ENCODE peak calls at places on chromosomes 11 and 22, in seven cellular contexts. D, Z, U, C, G, O and F are unnamed samples. For H3K4me1, the result is how much of the 10 kb centered on the place peaks cover.

GRCh38 chr11:67272327-67273259 is 6.3 kb downstream of the GRK2 start:
- DNase-seq in D (no peak), Z (no peak), U (peak), C (no peak), G (peak), O (peak), F (peak)

GRCh38 chr11:35798983-35799382 is 136.4 kb downstream of the TRIM44 start:
- DNase-seq in D (no peak), Z (no peak), U (no peak), C (no peak), G (no peak), O (no peak), F (no peak)

GRCh38 chr22:23183107-23183698 is 2.9 kb downstream of the BCR start:
- DNase-seq in D (peak), Z (peak), U (no peak), C (peak), G (peak), O (peak), F (peak)

GRCh38 chr11:11985954-11986949 is 22.2 kb downstream of the DKK3 start:
- DNase-seq in D (no peak), Z (no peak), U (no peak), C (peak), G (no peak), O (no peak), F (peak)

GRCh38 chr11:45593992-45594391 is 71.4 kb downstream of the CHST1 start:
- DNase-seq in D (peak), Z (no peak), U (no peak), C (no peak), G (no peak), O (no peak), F (no peak)

GRCh38 chr22:38442967-38443674 is 11.9 kb downstream of the KCNJ4 start:
- DNase-seq in D (no peak), Z (no peak), U (no peak), C (no peak), G (no peak), O (no peak), F (no peak)

GRCh38 chr11:130448416-130449068 is at the start of gene ADAMTS15:
- DNase-seq in D (no peak), Z (peak), U (peak), C (peak), G (peak), O (peak), F (peak)

GRCh38 chr11:120331301-120331966 is 4.8 kb upstream of the ARHGEF12 start:
- DNase-seq in D (no peak), Z (no peak), U (no peak), C (peak), G (no peak), O (no peak), F (no peak)

GRCh38 chr22:28899199-28899853 is 16.0 kb downstream of the ZNRF3 start:
- DNase-seq in D (no peak), Z (no peak), U (no peak), C (no peak), G (no peak), O (no peak), F (no peak)

GRCh38 chr11:79423736-79424135 is 17.1 kb downstream of the TENM4 start:
- DNase-seq in D (no peak), Z (no peak), U (no peak), C (no peak), G (no peak), O (no peak), F (no peak)

GRCh38 chr11:34242037-34242625 is 115.7 kb downstream of the ABTB2 start:
- DNase-seq in D (peak), Z (no peak), U (no peak), C (no peak), G (no peak), O (peak), F (no peak)

GRCh38 chr22:33519140-33519973 is 400.9 kb downstream of the LARGE1 start:
- DNase-seq in D (peak), Z (peak), U (peak), C (peak), G (peak), O (no peak), F (no peak)

GRCh38 chr11:14881794-14882193 is 10.2 kb downstream of the CYP2R1 start:
- DNase-seq in D (no peak), Z (no peak), U (no peak), C (no peak), G (no peak), O (no peak), F (no peak)

GRCh38 chr11:94728541-94728940 is 39.6 kb upstream of the AMOTL1 start:
- DNase-seq in D (no peak), Z (no peak), U (no peak), C (no peak), G (no peak), O (no peak), F (no peak)

GRCh38 chr11:94132152-94132558 is 3.5 kb downstream of the PANX1 start:
- DNase-seq in D (peak), Z (no peak), U (peak), C (no peak), G (peak), O (no peak), F (peak)

GRCh38 chr11:65058419-65059054 is at the start of gene NAALADL1:
- DNase-seq in D (no peak), Z (no peak), U (no peak), C (no peak), G (peak), O (no peak), F (no peak)

GRCh38 chr11:747176-748006 is at the start of gene TALDO1:
- DNase-seq in D (peak), Z (peak), U (peak), C (peak), G (peak), O (peak), F (peak)

GRCh38 chr22:35517769-35518530 is 22.7 kb upstream of the RASD2 start:
- DNase-seq in D (no peak), Z (no peak), U (no peak), C (no peak), G (peak), O (no peak), F (no peak)

GRCh38 chr11:119319702-119320592 is 3.0 kb upstream of the MCAM start:
- DNase-seq in D (peak), Z (no peak), U (peak), C (no peak), G (no peak), O (no peak), F (peak)

GRCh38 chr11:118359295-118359958 is at the start of gene UBE4A:
- DNase-seq in D (peak), Z (peak), U (peak), C (peak), G (peak), O (peak), F (peak)

GRCh38 chr11:18368236-18368635 is 26.1 kb upstream of the LDHA start:
- DNase-seq in D (no peak), Z (no peak), U (no peak), C (no peak), G (no peak), O (no peak), F (no peak)

GRCh38 chr11:94271885-94272372 is 32.5 kb upstream of the IZUMO1R start:
- DNase-seq in D (no peak), Z (no peak), U (no peak), C (no peak), G (no peak), O (no peak), F (no peak)

GRCh38 chr22:39661842-39662676 is 91.5 kb downstream of the CACNA1I start:
- DNase-seq in D (peak), Z (no peak), U (no peak), C (no peak), G (peak), O (peak), F (no peak)

GRCh38 chr22:50338860-50339462 is 4.2 kb upstream of the PPP6R2 start:
- DNase-seq in D (no peak), Z (no peak), U (no peak), C (no peak), G (no peak), O (no peak), F (no peak)

GRCh38 chr11:93842461-93842860 is 8.0 kb downstream of the VSTM5 start:
- DNase-seq in D (peak), Z (no peak), U (no peak), C (peak), G (peak), O (no peak), F (no peak)

GRCh38 chr22:49577168-49578060 is 250.3 kb downstream of the BRD1 start:
- DNase-seq in D (no peak), Z (no peak), U (no peak), C (no peak), G (peak), O (no peak), F (peak)

GRCh38 chr11:118791961-118792578 is 1.1 kb upstream of the DDX6 start:
- DNase-seq in D (peak), Z (peak), U (no peak), C (peak), G (peak), O (peak), F (peak)

GRCh38 chr22:42473484-42474193 is 41.4 kb upstream of the NFAM1 start:
- DNase-seq in D (peak), Z (peak), U (no peak), C (peak), G (no peak), O (no peak), F (no peak)

GRCh38 chr22:21921184-21921721 is 31.4 kb downstream of the PPM1F start:
- DNase-seq in D (no peak), Z (no peak), U (no peak), C (no peak), G (no peak), O (no peak), F (no peak)

GRCh38 chr22:21919526-21920307 is 32.9 kb downstream of the PPM1F start:
- DNase-seq in D (no peak), Z (no peak), U (no peak), C (no peak), G (no peak), O (no peak), F (no peak)

GRCh38 chr22:21921729-21922128 is 30.9 kb downstream of the PPM1F start:
- DNase-seq in D (no peak), Z (no peak), U (no peak), C (peak), G (no peak), O (no peak), F (no peak)

GRCh38 chr22:21918466-21919185 is 34.0 kb downstream of the PPM1F start:
- DNase-seq in D (no peak), Z (no peak), U (no peak), C (no peak), G (no peak), O (no peak), F (no peak)

DNA sequence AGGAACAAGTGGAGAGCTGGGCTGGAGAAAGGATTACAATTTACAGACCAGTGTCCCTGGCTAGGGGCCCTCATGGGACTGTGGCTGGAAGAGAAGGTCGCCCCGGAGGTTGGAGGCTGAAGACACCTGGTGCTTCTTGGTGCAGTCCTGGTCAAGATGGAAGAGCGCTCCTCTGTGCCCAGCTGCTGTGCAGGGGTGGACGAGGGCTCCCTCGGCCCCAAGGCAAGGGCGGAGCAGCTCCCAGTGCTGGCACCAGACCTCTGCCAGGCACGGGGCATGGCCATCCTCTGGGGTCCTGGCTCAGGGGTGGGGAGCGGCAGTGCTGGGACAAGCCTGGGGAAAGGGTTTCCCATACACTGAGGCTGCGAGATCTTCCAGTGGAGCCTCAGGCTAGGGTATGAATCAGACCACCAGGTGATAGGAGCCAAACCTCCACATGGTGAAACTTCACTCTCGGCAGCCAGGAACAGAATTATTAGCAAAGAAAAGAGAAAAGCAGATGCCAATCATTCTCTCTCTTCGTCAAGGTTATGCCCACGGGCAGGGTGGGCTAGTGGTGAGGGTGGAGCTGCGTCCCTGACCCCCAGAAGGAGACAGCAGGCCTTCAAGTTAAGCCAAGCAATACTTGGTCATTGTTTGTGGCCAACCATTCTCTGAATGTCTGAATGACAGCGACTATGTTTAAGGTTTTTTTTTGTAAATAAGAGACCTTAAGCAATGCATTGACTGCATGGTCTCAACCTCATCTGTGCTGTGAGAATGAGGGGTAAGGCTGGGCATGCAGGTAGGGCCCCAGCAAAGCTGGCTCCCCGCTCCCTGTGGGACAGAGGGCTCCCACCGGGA is 32.1 kb downstream of the PPM1F start:
- DNase-seq in D (no peak), Z (no peak), U (no peak), C (no peak), G (no peak), O (no peak), F (no peak)
- H3K4me1 ChIP-seq in D (under half), Z (under half), U (under half), C (under half), G (under half), O (under half), F (under half)

GRCh38 chr11:7606496-7606895 is 66.8 kb downstream of the CYB5R2 start:
- DNase-seq in D (no peak), Z (no peak), U (no peak), C (no peak), G (no peak), O (no peak), F (no peak)
- H3K27ac ChIP-seq in D (no peak), Z (no peak), U (no peak), C (no peak), G (peak), O (peak), F (no peak)

GRCh38 chr11:128688896-128689546 is 4.9 kb upstream of the FLI1 start:
- DNase-seq in D (no peak), Z (no peak), U (no peak), C (no peak), G (no peak), O (no peak), F (no peak)

GRCh38 chr11:128690746-128691091 is 3.2 kb upstream of the FLI1 start:
- DNase-seq in D (no peak), Z (no peak), U (no peak), C (no peak), G (no peak), O (no peak), F (no peak)

GRCh38 chr11:128689946-128690745 is 3.7 kb upstream of the FLI1 start:
- DNase-seq in D (no peak), Z (no peak), U (no peak), C (no peak), G (no peak), O (peak), F (no peak)

GRCh38 chr11:128688031-128688713 is 5.7 kb upstream of the FLI1 start:
- DNase-seq in D (no peak), Z (no peak), U (no peak), C (no peak), G (no peak), O (no peak), F (no peak)

DNA sequence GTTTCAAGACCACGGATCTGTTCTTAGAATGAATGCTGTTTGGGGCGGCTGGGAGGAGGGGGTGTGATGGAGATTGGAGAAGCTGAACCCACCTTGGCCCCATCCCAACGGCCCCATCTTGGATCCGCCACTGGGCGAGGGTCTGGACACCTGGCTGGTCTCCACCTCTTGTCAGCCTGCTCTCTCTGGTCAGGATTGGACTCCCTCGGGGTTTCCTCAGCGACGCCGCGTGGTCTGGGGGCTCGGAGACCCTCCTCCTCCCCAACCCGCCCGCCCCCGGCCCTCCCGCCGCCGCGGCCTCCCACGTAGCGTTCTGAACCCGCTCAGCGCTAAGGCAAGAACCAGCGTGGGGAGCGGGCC is 4.3 kb upstream of the FLI1 start:
- DNase-seq in D (no peak), Z (no peak), U (no peak), C (no peak), G (no peak), O (no peak), F (no peak)
- H3K4me1 ChIP-seq in D (under half), Z (under half), U (under half), C (under half), G (under half), O (half or more), F (under half)

GRCh38 chr11:77039491-77040400 is 5.5 kb downstream of the B3GNT6 start:
- DNase-seq in D (no peak), Z (peak), U (no peak), C (peak), G (peak), O (peak), F (no peak)

GRCh38 chr11:77044356-77044755 is 10.2 kb downstream of the B3GNT6 start:
- DNase-seq in D (no peak), Z (no peak), U (no peak), C (no peak), G (no peak), O (no peak), F (no peak)

GRCh38 chr11:77040889-77041288 is 6.7 kb downstream of the B3GNT6 start:
- DNase-seq in D (no peak), Z (no peak), U (no peak), C (no peak), G (no peak), O (no peak), F (no peak)

GRCh38 chr11:77040401-77040777 is 6.2 kb downstream of the B3GNT6 start:
- DNase-seq in D (no peak), Z (no peak), U (no peak), C (no peak), G (no peak), O (no peak), F (no peak)

DNA sequence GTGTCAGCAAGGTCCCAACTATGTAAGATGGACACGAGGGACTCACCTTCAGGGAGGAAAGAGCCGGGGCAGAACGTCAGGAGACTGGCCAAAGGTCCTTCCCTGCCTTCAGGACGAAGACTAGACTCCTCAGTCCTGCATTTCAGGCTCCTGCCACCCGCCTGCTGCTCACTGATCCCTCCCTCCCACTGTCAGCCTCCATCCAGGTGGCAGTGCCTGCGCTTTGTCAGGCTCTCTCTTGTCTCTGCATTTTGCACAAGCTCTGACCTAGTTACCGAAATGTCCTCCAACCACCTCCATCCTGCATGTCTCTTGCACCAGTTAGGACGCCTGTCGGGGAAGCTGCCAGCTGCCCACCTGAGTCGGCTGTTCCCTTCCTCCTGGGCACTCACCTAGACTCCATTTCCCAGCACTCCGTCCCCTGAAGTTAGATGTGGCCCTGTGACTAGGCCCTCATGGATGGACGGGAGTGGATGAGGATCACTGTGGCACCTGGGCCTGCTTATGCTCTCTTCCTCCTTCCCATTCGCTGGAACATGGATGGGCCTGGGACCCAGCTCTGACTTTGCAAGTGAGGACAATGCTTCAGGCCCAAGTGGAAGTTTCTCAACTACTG is 8.0 kb downstream of the B3GNT6 start:
- DNase-seq in D (no peak), Z (no peak), U (no peak), C (no peak), G (no peak), O (no peak), F (no peak)
- H3K27ac ChIP-seq in D (no peak), Z (no peak), U (no peak), C (no peak), G (no peak), O (no peak), F (no peak)

GRCh38 chr11:96205460-96205809 is 137.6 kb downstream of the MAML2 start:
- DNase-seq in D (no peak), Z (no peak), U (no peak), C (no peak), G (no peak), O (no peak), F (no peak)

GRCh38 chr11:96203567-96204365 is 139.2 kb downstream of the MAML2 start:
- DNase-seq in D (no peak), Z (no peak), U (no peak), C (no peak), G (no peak), O (no peak), F (no peak)

GRCh38 chr11:96204366-96204659 is 138.7 kb downstream of the MAML2 start:
- DNase-seq in D (no peak), Z (no peak), U (no peak), C (no peak), G (no peak), O (no peak), F (no peak)

GRCh38 chr11:96207459-96208449 is 135.2 kb downstream of the MAML2 start:
- DNase-seq in D (no peak), Z (no peak), U (no peak), C (no peak), G (peak), O (no peak), F (no peak)

DNA sequence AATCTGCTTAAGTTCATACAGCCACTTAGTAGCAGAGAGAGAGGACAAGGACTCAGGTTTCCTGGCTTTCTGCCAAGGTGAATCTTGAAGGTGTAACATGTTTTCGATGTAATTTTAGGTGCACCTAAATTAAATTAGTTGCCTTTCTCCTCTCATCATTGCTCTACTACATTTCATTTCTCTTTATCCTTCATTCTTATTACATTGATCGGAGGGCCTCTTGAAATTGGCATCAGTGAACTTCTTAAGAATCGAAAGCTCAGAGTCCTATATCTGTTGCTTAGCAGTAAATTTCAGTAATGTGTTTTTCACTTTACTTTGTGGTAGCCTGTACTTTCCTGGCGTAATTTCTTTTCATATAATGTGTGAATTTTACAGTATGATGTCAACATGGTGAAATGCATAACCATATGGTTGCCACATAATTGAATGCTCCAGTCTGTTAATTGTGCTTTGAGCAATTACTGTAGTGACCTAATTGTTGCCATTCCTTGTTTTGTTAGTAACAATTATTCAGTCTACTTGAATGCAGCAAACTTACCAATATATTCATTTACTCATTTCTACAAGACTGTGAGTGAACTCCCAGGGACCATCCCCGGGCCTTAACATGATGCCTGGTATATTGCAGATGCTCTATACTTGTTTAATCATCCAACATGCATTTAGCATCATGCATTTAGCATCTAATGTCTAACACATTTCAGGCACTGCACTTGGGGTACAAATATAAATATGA is 138.1 kb downstream of the MAML2 start:
- DNase-seq in D (no peak), Z (no peak), U (no peak), C (no peak), G (no peak), O (no peak), F (no peak)
- H3K4me1 ChIP-seq in D (under half), Z (under half), U (under half), C (under half), G (under half), O (under half), F (under half)

GRCh38 chr11:47527186-47527585 is 25.7 kb downstream of the CELF1 start:
- DNase-seq in D (no peak), Z (no peak), U (no peak), C (no peak), G (no peak), O (no peak), F (no peak)
- H3K27ac ChIP-seq in D (peak), Z (no peak), U (no peak), C (no peak), G (no peak), O (no peak), F (peak)